ENCODE peak calls at places on chromosomes 4 and X, in five cellular contexts. C is mesenchymal stem cell, A is H1, G is H9, D is trophoblast cell. L is an unnamed sample.

GRCh38 chrX:129665916-129666644 is 11.3 kb upstream of the APLN start:
- DNase-seq in C (peak), A (no peak), G (peak), D (peak), L (peak)

GRCh38 chr4:101232074-101232776 is 115.1 kb downstream of the PPP3CA start:
- DNase-seq in C (peak), A (no peak), G (no peak), D (peak), L (no peak)

GRCh38 chr4:17941731-17942130 is 79.8 kb downstream of the LCORL start:
- DNase-seq in C (peak), A (no peak), G (no peak), D (no peak), L (no peak)

GRCh38 chr4:41212221-41213203 is 1.8 kb downstream of the APBB2 start:
- DNase-seq in C (peak), A (no peak), G (no peak), D (no peak), L (no peak)

GRCh38 chrX:151505796-151506195 is 57.7 kb upstream of the PASD1 start:
- DNase-seq in C (no peak), A (peak), G (no peak), D (no peak), L (no peak)

GRCh38 chr4:37389369-37389765 is 144.8 kb downstream of the NWD2 start:
- DNase-seq in C (no peak), A (no peak), G (peak), D (no peak), L (no peak)

GRCh38 chrX:111265506-111265905 is 4.8 kb downstream of the CAPN6 start:
- DNase-seq in C (no peak), A (no peak), G (no peak), D (no peak), L (no peak)

GRCh38 chr4:121709766-121710405 is 13.1 kb upstream of the ANXA5 start:
- DNase-seq in C (no peak), A (no peak), G (no peak), D (no peak), L (no peak)

GRCh38 chrX:9847071-9847470 is 60.8 kb downstream of the SHROOM2 start:
- DNase-seq in C (peak), A (no peak), G (no peak), D (peak), L (no peak)

GRCh38 chr4:96895826-96896225 is 1055.9 kb downstream of the PDHA2 start:
- DNase-seq in C (no peak), A (no peak), G (no peak), D (no peak), L (no peak)

GRCh38 chr4:4753643-4754042 is 105.8 kb upstream of the MSX1 start:
- DNase-seq in C (no peak), A (no peak), G (no peak), D (no peak), L (no peak)

GRCh38 chrX:97672608-97673007 is 788.9 kb downstream of the RPA4 start:
- DNase-seq in C (no peak), A (no peak), G (no peak), D (no peak), L (no peak)

GRCh38 chrX:79719568-79720231 is 294.9 kb upstream of the TBX22 start:
- DNase-seq in C (no peak), A (no peak), G (no peak), D (no peak), L (no peak)

GRCh38 chr4:2333356-2333841 is 71.5 kb upstream of the MXD4 start:
- DNase-seq in C (no peak), A (no peak), G (no peak), D (no peak), L (no peak)

GRCh38 chrX:39869846-39870601 is 227.7 kb downstream of the BCOR start:
- DNase-seq in C (no peak), A (no peak), G (no peak), D (no peak), L (no peak)

GRCh38 chrX:16466640-16467432 is 183.1 kb upstream of the S100G start:
- DNase-seq in C (peak), A (no peak), G (no peak), D (peak), L (no peak)

GRCh38 chr4:108168672-108169562 is at the start of gene LEF1:
- DNase-seq in C (peak), A (peak), G (peak), D (no peak), L (peak)

GRCh38 chr4:158938462-158939044 is 164.3 kb upstream of the RAPGEF2 start:
- DNase-seq in C (no peak), A (no peak), G (no peak), D (peak), L (no peak)

GRCh38 chrX:155027509-155028066 is 944 bp downstream of the FUNDC2 start:
- DNase-seq in C (peak), A (no peak), G (no peak), D (peak), L (no peak)

GRCh38 chr4:106694232-106694631 is 325.7 kb upstream of the GIMD1 start:
- DNase-seq in C (no peak), A (no peak), G (no peak), D (no peak), L (no peak)

GRCh38 chrX:154519389-154519788 is 3.4 kb upstream of the FAM3A start:
- DNase-seq in C (no peak), A (no peak), G (no peak), D (no peak), L (no peak)

GRCh38 chr4:110196206-110196870 is 2.1 kb downstream of the ELOVL6 start:
- DNase-seq in C (peak), A (peak), G (peak), D (peak), L (peak)

GRCh38 chr4:185179488-185179887 is 24.3 kb downstream of the CFAP97 start:
- DNase-seq in C (no peak), A (no peak), G (no peak), D (no peak), L (no peak)

GRCh38 chr4:113106076-113106475 is 56.6 kb downstream of the ANK2 start:
- DNase-seq in C (peak), A (no peak), G (no peak), D (no peak), L (no peak)

GRCh38 chr4:33262809-33263208 is 2542.6 kb downstream of the PCDH7 start:
- DNase-seq in C (peak), A (no peak), G (no peak), D (no peak), L (no peak)

GRCh38 chrX:114798902-114799301 is 215.0 kb downstream of the HTR2C start:
- DNase-seq in C (peak), A (no peak), G (no peak), D (no peak), L (no peak)

GRCh38 chrX:141439651-141440050 is 144.9 kb downstream of the SPANXA1 start:
- DNase-seq in C (no peak), A (no peak), G (no peak), D (no peak), L (no peak)

GRCh38 chrX:119871245-119871598 is 311 bp downstream of the RNF113A start:
- DNase-seq in C (no peak), A (no peak), G (no peak), D (no peak), L (no peak)
- H4K8ac ChIP-seq in C (no peak), A (peak), G (no peak), D (peak), L (no peak)

GRCh38 chr4:24731448-24731847 is 63.9 kb upstream of the SOD3 start:
- DNase-seq in C (no peak), A (no peak), G (no peak), D (no peak), L (no peak)
- H3K4ac ChIP-seq in C (no peak), A (no peak), G (no peak), D (no peak), L (no peak)

DNA sequence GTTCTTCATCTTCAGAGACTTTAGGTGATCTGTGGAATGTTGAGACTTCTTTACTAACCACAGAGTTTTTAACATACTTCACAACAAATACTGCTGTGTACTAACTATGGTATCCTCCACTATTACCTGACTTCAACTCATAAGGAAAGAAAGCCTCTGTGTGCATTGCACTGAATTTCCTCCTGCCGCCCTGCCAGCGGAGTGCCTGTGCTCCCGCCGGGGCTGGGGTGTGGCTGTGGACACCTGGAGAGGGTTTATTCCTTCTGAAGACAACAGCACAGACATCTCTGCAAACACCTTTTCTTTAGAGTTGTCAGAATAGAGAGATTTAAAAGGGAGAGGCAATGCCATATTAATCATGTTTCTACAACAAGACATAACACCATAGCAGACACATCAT is 63.3 kb downstream of the FAT1 start:
- DNase-seq in C (no peak), A (no peak), G (no peak), D (no peak), L (no peak)
- H2BK12ac ChIP-seq in C (no peak), A (no peak), G (no peak), D (no peak), L (no peak)

DNA sequence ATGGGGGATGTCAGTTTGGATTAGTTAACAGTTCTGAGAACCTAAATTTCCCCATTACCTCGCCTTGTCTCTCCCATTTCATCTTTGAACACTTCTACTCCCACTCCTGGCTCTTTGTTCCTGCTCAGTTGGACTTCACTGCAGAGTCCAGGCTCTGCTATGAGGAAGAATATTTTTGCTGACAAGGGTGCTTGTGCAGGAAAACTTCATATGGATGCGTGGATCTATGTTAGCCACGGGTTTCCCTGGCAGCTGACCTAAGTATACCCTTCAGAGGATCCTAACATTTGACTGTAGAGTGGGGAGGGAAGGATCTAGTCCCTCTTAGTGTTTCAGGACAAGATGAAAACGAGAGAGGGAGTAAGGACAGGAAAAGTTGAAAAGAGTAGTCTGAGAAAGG is 238.1 kb downstream of the ARHGAP10 start:
- DNase-seq in C (no peak), A (no peak), G (no peak), D (no peak), L (no peak)
- H4K8ac ChIP-seq in C (peak), A (no peak), G (no peak), D (no peak), L (no peak)

GRCh38 chrX:18886344-18887161 is 97.4 kb downstream of the PHKA2 start:
- DNase-seq in C (peak), A (peak), G (peak), D (peak), L (peak)
- H3K4ac ChIP-seq in C (no peak), A (no peak), G (no peak), D (no peak), L (no peak)

DNA sequence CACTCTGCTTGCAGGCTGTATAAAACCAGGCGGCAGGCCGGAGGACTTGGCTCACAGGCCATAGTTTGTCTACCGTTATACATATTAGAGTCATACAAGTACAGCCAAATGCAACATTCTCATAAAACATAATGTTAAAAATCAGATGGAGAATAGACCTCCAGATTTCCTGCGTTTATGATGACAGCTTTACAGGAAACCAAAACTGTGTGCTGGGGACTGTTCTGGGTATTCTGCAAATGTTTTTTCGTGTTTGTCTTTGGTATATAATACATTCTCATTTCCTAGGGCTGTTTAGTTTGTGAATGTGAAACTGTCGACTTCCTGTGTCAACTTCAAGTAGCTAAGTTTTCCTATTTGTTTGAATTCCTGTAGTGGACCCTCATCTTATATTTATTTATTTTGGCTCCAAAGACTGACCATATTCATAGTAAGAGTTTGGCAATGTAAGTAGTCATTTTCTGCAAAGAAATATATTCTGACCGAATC is 79.5 kb upstream of the FAM9C start:
- DNase-seq in C (peak), A (no peak), G (no peak), D (no peak), L (no peak)
- H2BK12ac ChIP-seq in C (no peak), A (no peak), G (no peak), D (no peak), L (no peak)

GRCh38 chr4:80183196-80184052 is 13.9 kb upstream of the PRDM8 start:
- DNase-seq in C (no peak), A (no peak), G (peak), D (no peak), L (no peak)
- H4K8ac ChIP-seq in C (peak), A (peak), G (no peak), D (no peak), L (no peak)

GRCh38 chr4:7813674-7814073 is 126.0 kb downstream of the AFAP1 start:
- DNase-seq in C (peak), A (no peak), G (no peak), D (no peak), L (no peak)

GRCh38 chr4:7811536-7812190 is 128.0 kb downstream of the AFAP1 start:
- DNase-seq in C (peak), A (no peak), G (no peak), D (peak), L (no peak)

GRCh38 chr4:7812191-7812860 is 127.3 kb downstream of the AFAP1 start:
- DNase-seq in C (no peak), A (no peak), G (no peak), D (no peak), L (no peak)

GRCh38 chr4:7814451-7814850 is 125.2 kb downstream of the AFAP1 start:
- DNase-seq in C (no peak), A (no peak), G (no peak), D (no peak), L (no peak)

DNA sequence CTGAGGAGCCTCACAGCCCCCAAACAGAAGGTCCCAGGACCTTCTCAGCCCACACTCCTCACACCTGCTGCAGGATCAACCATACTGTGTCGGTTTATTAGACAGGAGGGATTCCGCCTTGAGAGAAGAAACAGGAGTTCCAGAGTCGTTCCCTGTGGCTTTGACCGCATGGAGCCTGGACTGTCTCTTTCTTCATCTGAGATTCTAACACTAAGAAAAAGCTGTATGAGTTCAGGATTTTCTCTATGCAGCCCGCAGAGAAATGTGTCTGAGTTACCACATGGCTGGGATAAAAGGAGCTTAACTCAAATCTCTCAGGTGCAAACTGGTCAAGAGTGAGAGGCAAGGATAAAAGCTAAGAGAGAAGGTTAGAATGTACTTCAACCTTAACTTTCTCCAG is 126.7 kb downstream of the AFAP1 start:
- DNase-seq in C (no peak), A (no peak), G (no peak), D (no peak), L (no peak)
- H3K4ac ChIP-seq in C (no peak), A (no peak), G (no peak), D (no peak), L (no peak)

GRCh38 chr4:148481644-148482043 is 39.4 kb upstream of the NR3C2 start:
- DNase-seq in C (no peak), A (no peak), G (no peak), D (no peak), L (no peak)
- H2BK12ac ChIP-seq in C (no peak), A (no peak), G (no peak), D (no peak), L (no peak)